ENCODE peak calls at places on chromosomes 7 and 10, in eight cellular contexts. One of them, this sample, is unnamed.

GRCh38 chr10:67803588-67804394 is 34.2 kb downstream of the DNAJC12 start:
- DNase-seq in central memory CD4-positive, alpha-beta T cell: no peak
- DNase-seq in AG09319: no peak
- DNase-seq in AG20443: no peak
- DNase-seq in H54: no peak
- DNase-seq in SHP77 treated with DMSO at 0.1 percent for 48 hours: no peak
- DNase-seq in LoVo: no peak
- DNase-seq in T1000: no peak
- DNase-seq in this sample: no peak

GRCh38 chr7:44978511-44979366 is at the start of gene MYO1G:
- DNase-seq in T1000: no peak
- DNase-seq in H54: no peak
- DNase-seq in AG20443: no peak
- DNase-seq in SHP77 treated with DMSO at 0.1 percent for 48 hours: no peak
- DNase-seq in AG09319: no peak
- DNase-seq in LoVo: no peak
- DNase-seq in central memory CD4-positive, alpha-beta T cell: peak
- DNase-seq in this sample: no peak

GRCh38 chr10:72048450-72049124 is 39.8 kb downstream of the SPOCK2 start:
- DNase-seq in LoVo: peak
- DNase-seq in T1000: peak
- DNase-seq in AG09319: peak
- DNase-seq in SHP77 treated with DMSO at 0.1 percent for 48 hours: peak
- DNase-seq in central memory CD4-positive, alpha-beta T cell: peak
- DNase-seq in AG20443: peak
- DNase-seq in H54: peak
- DNase-seq in this sample: peak

GRCh38 chr10:119461380-119461779 is 81.1 kb downstream of the RGS10 start:
- DNase-seq in AG20443: no peak
- DNase-seq in SHP77 treated with DMSO at 0.1 percent for 48 hours: no peak
- DNase-seq in T1000: no peak
- DNase-seq in AG09319: no peak
- DNase-seq in central memory CD4-positive, alpha-beta T cell: no peak
- DNase-seq in H54: no peak
- DNase-seq in LoVo: peak
- DNase-seq in this sample: no peak

GRCh38 chr7:300546-301290 is 10.7 kb downstream of the FOXL3 start:
- DNase-seq in LoVo: no peak
- DNase-seq in H54: no peak
- DNase-seq in SHP77 treated with DMSO at 0.1 percent for 48 hours: no peak
- DNase-seq in AG09319: no peak
- DNase-seq in T1000: no peak
- DNase-seq in AG20443: no peak
- DNase-seq in central memory CD4-positive, alpha-beta T cell: no peak
- DNase-seq in this sample: no peak

GRCh38 chr7:121547341-121548092 is 151.4 kb upstream of the FAM3C start:
- DNase-seq in SHP77 treated with DMSO at 0.1 percent for 48 hours: peak
- DNase-seq in T1000: no peak
- DNase-seq in AG09319: peak
- DNase-seq in central memory CD4-positive, alpha-beta T cell: peak
- DNase-seq in H54: peak
- DNase-seq in LoVo: peak
- DNase-seq in AG20443: peak
- DNase-seq in this sample: peak

GRCh38 chr7:111753968-111754367 is 191.7 kb upstream of the IMMP2L start:
- DNase-seq in SHP77 treated with DMSO at 0.1 percent for 48 hours: no peak
- DNase-seq in T1000: no peak
- DNase-seq in central memory CD4-positive, alpha-beta T cell: no peak
- DNase-seq in H54: no peak
- DNase-seq in AG20443: no peak
- DNase-seq in AG09319: no peak
- DNase-seq in LoVo: no peak
- DNase-seq in this sample: no peak

GRCh38 chr10:34960983-34961382 is 129.2 kb downstream of the CUL2 start:
- DNase-seq in central memory CD4-positive, alpha-beta T cell: no peak
- DNase-seq in SHP77 treated with DMSO at 0.1 percent for 48 hours: no peak
- DNase-seq in AG20443: peak
- DNase-seq in AG09319: no peak
- DNase-seq in LoVo: no peak
- DNase-seq in T1000: no peak
- DNase-seq in H54: no peak
- DNase-seq in this sample: no peak

GRCh38 chr7:36604801-36605200 is 119.5 kb downstream of the AOAH start:
- DNase-seq in T1000: no peak
- DNase-seq in SHP77 treated with DMSO at 0.1 percent for 48 hours: no peak
- DNase-seq in central memory CD4-positive, alpha-beta T cell: no peak
- DNase-seq in AG09319: no peak
- DNase-seq in LoVo: peak
- DNase-seq in H54: no peak
- DNase-seq in AG20443: no peak
- DNase-seq in this sample: no peak

GRCh38 chr10:115979576-115979975 is 293.4 kb downstream of the GFRA1 start:
- DNase-seq in AG20443: no peak
- DNase-seq in LoVo: no peak
- DNase-seq in H54: no peak
- DNase-seq in SHP77 treated with DMSO at 0.1 percent for 48 hours: no peak
- DNase-seq in T1000: no peak
- DNase-seq in central memory CD4-positive, alpha-beta T cell: no peak
- DNase-seq in AG09319: no peak
- DNase-seq in this sample: no peak

GRCh38 chr7:35477609-35478008 is 217.3 kb downstream of the HERPUD2 start:
- DNase-seq in H54: no peak
- DNase-seq in T1000: no peak
- DNase-seq in AG09319: no peak
- DNase-seq in LoVo: no peak
- DNase-seq in central memory CD4-positive, alpha-beta T cell: no peak
- DNase-seq in AG20443: no peak
- DNase-seq in SHP77 treated with DMSO at 0.1 percent for 48 hours: no peak
- DNase-seq in this sample: no peak

GRCh38 chr7:116968626-116969025 is 15.3 kb downstream of the ST7 start:
- DNase-seq in AG20443: no peak
- DNase-seq in H54: no peak
- DNase-seq in AG09319: no peak
- DNase-seq in LoVo: no peak
- DNase-seq in central memory CD4-positive, alpha-beta T cell: no peak
- DNase-seq in T1000: no peak
- DNase-seq in SHP77 treated with DMSO at 0.1 percent for 48 hours: no peak
- DNase-seq in this sample: no peak

GRCh38 chr7:144786522-144786921 is 49.3 kb downstream of the TPK1 start:
- DNase-seq in LoVo: no peak
- DNase-seq in H54: no peak
- DNase-seq in AG20443: no peak
- DNase-seq in T1000: no peak
- DNase-seq in SHP77 treated with DMSO at 0.1 percent for 48 hours: no peak
- DNase-seq in central memory CD4-positive, alpha-beta T cell: no peak
- DNase-seq in AG09319: no peak
- DNase-seq in this sample: peak

GRCh38 chr10:546971-547590 is 142.4 kb downstream of the DIP2C start:
- DNase-seq in central memory CD4-positive, alpha-beta T cell: no peak
- DNase-seq in AG20443: no peak
- DNase-seq in H54: no peak
- DNase-seq in AG09319: no peak
- DNase-seq in LoVo: peak
- DNase-seq in SHP77 treated with DMSO at 0.1 percent for 48 hours: no peak
- DNase-seq in T1000: no peak
- DNase-seq in this sample: no peak

GRCh38 chr10:86642499-86642898 is 11.8 kb upstream of the OPN4 start:
- DNase-seq in SHP77 treated with DMSO at 0.1 percent for 48 hours: no peak
- DNase-seq in H54: peak
- DNase-seq in T1000: no peak
- DNase-seq in AG20443: peak
- DNase-seq in LoVo: no peak
- DNase-seq in AG09319: no peak
- DNase-seq in central memory CD4-positive, alpha-beta T cell: no peak
- DNase-seq in this sample: no peak

GRCh38 chr10:34434119-34434594 is 380.9 kb downstream of the PARD3 start:
- DNase-seq in LoVo: no peak
- DNase-seq in H54: no peak
- DNase-seq in T1000: no peak
- DNase-seq in AG20443: peak
- DNase-seq in SHP77 treated with DMSO at 0.1 percent for 48 hours: no peak
- DNase-seq in central memory CD4-positive, alpha-beta T cell: no peak
- DNase-seq in AG09319: peak
- DNase-seq in this sample: no peak

GRCh38 chr7:17422966-17423365 is 124.5 kb downstream of the AHR start:
- DNase-seq in H54: no peak
- DNase-seq in central memory CD4-positive, alpha-beta T cell: no peak
- DNase-seq in T1000: no peak
- DNase-seq in LoVo: peak
- DNase-seq in AG09319: peak
- DNase-seq in SHP77 treated with DMSO at 0.1 percent for 48 hours: no peak
- DNase-seq in AG20443: peak
- DNase-seq in this sample: no peak

GRCh38 chr7:131040467-131040932 is 287.2 kb upstream of the MKLN1 start:
- DNase-seq in AG09319: no peak
- DNase-seq in central memory CD4-positive, alpha-beta T cell: peak
- DNase-seq in AG20443: peak
- DNase-seq in T1000: peak
- DNase-seq in SHP77 treated with DMSO at 0.1 percent for 48 hours: peak
- DNase-seq in LoVo: peak
- DNase-seq in H54: peak
- DNase-seq in this sample: peak

GRCh38 chr10:118374404-118374803 is 32.3 kb upstream of the FAM204A start:
- DNase-seq in H54: no peak
- DNase-seq in AG20443: no peak
- DNase-seq in central memory CD4-positive, alpha-beta T cell: no peak
- DNase-seq in T1000: no peak
- DNase-seq in SHP77 treated with DMSO at 0.1 percent for 48 hours: no peak
- DNase-seq in AG09319: no peak
- DNase-seq in LoVo: no peak
- DNase-seq in this sample: no peak

GRCh38 chr7:8396294-8396693 is 37.1 kb upstream of the NXPH1 start:
- DNase-seq in AG09319: no peak
- DNase-seq in AG20443: no peak
- DNase-seq in SHP77 treated with DMSO at 0.1 percent for 48 hours: no peak
- DNase-seq in T1000: no peak
- DNase-seq in LoVo: no peak
- DNase-seq in H54: no peak
- DNase-seq in central memory CD4-positive, alpha-beta T cell: no peak
- DNase-seq in this sample: no peak

GRCh38 chr10:124294811-124295770 is 123.6 kb downstream of the OAT start:
- DNase-seq in LoVo: no peak
- DNase-seq in SHP77 treated with DMSO at 0.1 percent for 48 hours: no peak
- DNase-seq in AG20443: no peak
- DNase-seq in AG09319: no peak
- DNase-seq in central memory CD4-positive, alpha-beta T cell: no peak
- DNase-seq in T1000: no peak
- DNase-seq in H54: no peak
- DNase-seq in this sample: no peak

GRCh38 chr7:24980695-24981543 is 941 bp upstream of the OSBPL3 start:
- DNase-seq in SHP77 treated with DMSO at 0.1 percent for 48 hours: no peak
- DNase-seq in AG20443: peak
- DNase-seq in central memory CD4-positive, alpha-beta T cell: no peak
- DNase-seq in AG09319: no peak
- DNase-seq in H54: no peak
- DNase-seq in LoVo: peak
- DNase-seq in T1000: no peak
- DNase-seq in this sample: peak

GRCh38 chr7:140036224-140036651 is 26.5 kb downstream of the PARP12 start:
- DNase-seq in H54: no peak
- DNase-seq in AG09319: no peak
- DNase-seq in central memory CD4-positive, alpha-beta T cell: no peak
- DNase-seq in T1000: no peak
- DNase-seq in LoVo: no peak
- DNase-seq in SHP77 treated with DMSO at 0.1 percent for 48 hours: no peak
- DNase-seq in AG20443: no peak
- DNase-seq in this sample: no peak

GRCh38 chr10:3056280-3057037 is 10.9 kb upstream of the PFKP start:
- DNase-seq in H54: no peak
- DNase-seq in LoVo: no peak
- DNase-seq in central memory CD4-positive, alpha-beta T cell: no peak
- DNase-seq in AG09319: no peak
- DNase-seq in SHP77 treated with DMSO at 0.1 percent for 48 hours: no peak
- DNase-seq in T1000: no peak
- DNase-seq in AG20443: no peak
- DNase-seq in this sample: no peak

GRCh38 chr10:128091636-128092210 is 34.5 kb downstream of the MKI67 start:
- DNase-seq in AG20443: no peak
- DNase-seq in central memory CD4-positive, alpha-beta T cell: no peak
- DNase-seq in SHP77 treated with DMSO at 0.1 percent for 48 hours: no peak
- DNase-seq in T1000: no peak
- DNase-seq in LoVo: no peak
- DNase-seq in AG09319: no peak
- DNase-seq in H54: no peak
- DNase-seq in this sample: no peak

GRCh38 chr10:45602082-45602730 is 70.4 kb downstream of the ZFAND4 start:
- DNase-seq in AG09319: no peak
- DNase-seq in H54: no peak
- DNase-seq in central memory CD4-positive, alpha-beta T cell: no peak
- DNase-seq in AG20443: peak
- DNase-seq in T1000: no peak
- DNase-seq in LoVo: no peak
- DNase-seq in SHP77 treated with DMSO at 0.1 percent for 48 hours: no peak
- DNase-seq in this sample: no peak

GRCh38 chr10:112958275-112958995 is 8.4 kb downstream of the TCF7L2 start:
- DNase-seq in SHP77 treated with DMSO at 0.1 percent for 48 hours: no peak
- DNase-seq in LoVo: no peak
- DNase-seq in T1000: no peak
- DNase-seq in AG20443: peak
- DNase-seq in AG09319: peak
- DNase-seq in H54: no peak
- DNase-seq in central memory CD4-positive, alpha-beta T cell: no peak
- DNase-seq in this sample: no peak

GRCh38 chr10:86970152-86970886 is 2.0 kb downstream of the ADIRF start:
- DNase-seq in LoVo: no peak
- DNase-seq in AG09319: peak
- DNase-seq in H54: peak
- DNase-seq in central memory CD4-positive, alpha-beta T cell: no peak
- DNase-seq in SHP77 treated with DMSO at 0.1 percent for 48 hours: no peak
- DNase-seq in T1000: peak
- DNase-seq in AG20443: peak
- DNase-seq in this sample: no peak

GRCh38 chr10:77493851-77494788 is 143.5 kb downstream of the KCNMA1 start:
- DNase-seq in T1000: peak
- DNase-seq in AG20443: peak
- DNase-seq in LoVo: no peak
- DNase-seq in AG09319: no peak
- DNase-seq in SHP77 treated with DMSO at 0.1 percent for 48 hours: no peak
- DNase-seq in central memory CD4-positive, alpha-beta T cell: no peak
- DNase-seq in H54: no peak
- DNase-seq in this sample: no peak

GRCh38 chr10:89219512-89220218 is 12.5 kb upstream of the CH25H start:
- DNase-seq in LoVo: no peak
- DNase-seq in SHP77 treated with DMSO at 0.1 percent for 48 hours: no peak
- DNase-seq in H54: no peak
- DNase-seq in T1000: no peak
- DNase-seq in AG20443: no peak
- DNase-seq in central memory CD4-positive, alpha-beta T cell: no peak
- DNase-seq in AG09319: no peak
- DNase-seq in this sample: no peak

GRCh38 chr10:85319150-85319549 is 990.8 kb downstream of the CCSER2 start:
- DNase-seq in T1000: peak
- DNase-seq in H54: no peak
- DNase-seq in central memory CD4-positive, alpha-beta T cell: no peak
- DNase-seq in AG09319: no peak
- DNase-seq in LoVo: no peak
- DNase-seq in SHP77 treated with DMSO at 0.1 percent for 48 hours: peak
- DNase-seq in AG20443: no peak
- DNase-seq in this sample: no peak

GRCh38 chr10:23818484-23818883 is 379.6 kb downstream of the OTUD1 start:
- DNase-seq in LoVo: no peak
- DNase-seq in central memory CD4-positive, alpha-beta T cell: no peak
- DNase-seq in H54: no peak
- DNase-seq in T1000: no peak
- DNase-seq in SHP77 treated with DMSO at 0.1 percent for 48 hours: no peak
- DNase-seq in AG09319: no peak
- DNase-seq in AG20443: no peak
- DNase-seq in this sample: peak

GRCh38 chr10:25639646-25640045 is 294.4 kb upstream of the MYO3A start:
- DNase-seq in T1000: no peak
- DNase-seq in AG20443: no peak
- DNase-seq in H54: no peak
- DNase-seq in SHP77 treated with DMSO at 0.1 percent for 48 hours: no peak
- DNase-seq in central memory CD4-positive, alpha-beta T cell: no peak
- DNase-seq in AG09319: no peak
- DNase-seq in LoVo: no peak
- DNase-seq in this sample: no peak

GRCh38 chr10:117555863-117556262 is 13.3 kb downstream of the EMX2 start:
- DNase-seq in H54: no peak
- DNase-seq in LoVo: no peak
- DNase-seq in AG09319: no peak
- DNase-seq in T1000: no peak
- DNase-seq in central memory CD4-positive, alpha-beta T cell: no peak
- DNase-seq in AG20443: no peak
- DNase-seq in SHP77 treated with DMSO at 0.1 percent for 48 hours: no peak
- DNase-seq in this sample: no peak

This sample was measured in MM.1S.